ENCODE peak calls at places on chromosomes 1 and 21, in seven cellular contexts. C, I, X, J, W, P and V are unnamed samples.

GRCh38 chr1:118185083-118185899 is at the start of gene SPAG17:
- DNase-seq in P (peak; percentile 64), W (peak; percentile 66), J (no peak), I (peak; percentile 71), X (peak; percentile 48), C (peak; percentile 3), V (no peak)

GRCh38 chr1:213678753-213679152 is 309.0 kb upstream of the PROX1 start:
- DNase-seq in W (no peak), I (no peak), J (no peak), P (no peak), X (no peak), C (no peak), V (no peak)

GRCh38 chr1:27005648-27006496 is 6.8 kb downstream of the TENT5B start:
- DNase-seq in X (no peak), I (no peak), P (no peak), J (no peak), C (no peak), W (no peak), V (no peak)

GRCh38 chr1:229254910-229255541 is 15.9 kb upstream of the RAB4A start:
- DNase-seq in C (no peak), I (no peak), X (no peak), W (no peak), P (no peak), J (no peak), V (no peak)

GRCh38 chr1:159921700-159922498 is 3.4 kb downstream of the TAGLN2 start:
- DNase-seq in X (peak; percentile 41), J (no peak), W (peak; percentile 57), P (no peak), C (no peak), I (no peak), V (no peak)

GRCh38 chr1:50180367-50180766 is 71.6 kb downstream of the ELAVL4 start:
- DNase-seq in C (no peak), X (no peak), W (no peak), J (no peak), P (no peak), I (no peak), V (no peak)

GRCh38 chr1:26022404-26022779 is 817 bp downstream of the EXTL1 start:
- DNase-seq in P (no peak), C (no peak), I (no peak), J (no peak), W (no peak), X (no peak), V (no peak)

GRCh38 chr1:7592120-7592798 is 178.8 kb upstream of the VAMP3 start:
- DNase-seq in P (peak; percentile 28), W (no peak), I (peak; percentile 37), X (no peak), J (no peak), C (no peak), V (no peak)

GRCh38 chr21:42459065-42459430 is 37.0 kb downstream of the RSPH1 start:
- DNase-seq in P (no peak), C (no peak), W (no peak), J (no peak), X (peak; percentile 6), I (no peak), V (no peak)

GRCh38 chr21:42461881-42462877 is 33.8 kb downstream of the RSPH1 start:
- DNase-seq in P (no peak), C (no peak), J (no peak), X (peak; percentile 67), I (peak; percentile 28), W (no peak), V (no peak)

GRCh38 chr21:42460391-42461184 is 35.4 kb downstream of the RSPH1 start:
- DNase-seq in J (no peak), I (peak; percentile 27), W (no peak), C (no peak), X (peak; percentile 61), P (no peak), V (no peak)

GRCh38 chr21:42459583-42460215 is 36.3 kb downstream of the RSPH1 start:
- DNase-seq in I (peak; percentile 32), P (no peak), X (peak; percentile 7), C (no peak), J (no peak), W (no peak), V (no peak)

DNA sequence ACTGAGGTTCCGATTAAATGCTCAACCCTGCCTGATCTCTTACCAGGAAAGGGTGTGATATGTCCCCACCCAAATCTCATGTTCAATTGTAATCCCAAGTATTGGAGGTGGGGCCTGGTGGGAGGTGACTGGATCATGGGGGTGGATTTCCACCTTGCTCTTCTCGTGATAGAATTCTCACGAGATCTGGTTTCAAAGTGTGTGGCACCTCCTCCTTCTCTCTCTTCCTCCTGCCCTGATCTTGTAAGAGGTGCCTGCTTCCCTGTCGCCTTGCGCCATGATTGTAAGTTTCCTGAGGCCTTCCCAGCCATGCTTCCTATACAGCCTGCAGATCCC is 34.9 kb downstream of the RSPH1 start:
- DNase-seq in I (no peak), P (no peak), J (no peak), X (peak; percentile 43), W (no peak), C (no peak), V (no peak)
- H3K4me3 ChIP-seq in I (no peak overlapping the region), P (no peak overlapping the region), J (no peak overlapping the region), X (no peak overlapping the region), W (no peak overlapping the region), C (no peak overlapping the region), V (no peak overlapping the region)

GRCh38 chr1:13751985-13752384 is 52.0 kb downstream of the PRDM2 start:
- DNase-seq in X (no peak), P (no peak), C (no peak), I (no peak), W (no peak), J (no peak), V (no peak)
- H3K4me3 ChIP-seq in X (no peak overlapping the region), P (no peak overlapping the region), C (no peak overlapping the region), I (no peak overlapping the region), W (no peak overlapping the region), J (peak overlapping the region; percentile 36), V (no peak overlapping the region)

GRCh38 chr21:44818636-44819011 is 762 bp upstream of the SUMO3 start:
- DNase-seq in I (no peak), W (no peak), C (no peak), P (no peak), X (peak; percentile 21), J (no peak), V (no peak)

GRCh38 chr21:44817914-44818635 is at the start of gene SUMO3:
- DNase-seq in P (peak; percentile 83), J (peak; percentile 39), I (peak; percentile 89), X (peak; percentile 90), C (peak; percentile 34), W (peak; percentile 72), V (peak; percentile 42)

GRCh38 chr21:44817506-44817880 is 369 bp downstream of the SUMO3 start:
- DNase-seq in W (peak; percentile 80), C (peak; percentile 65), P (peak; percentile 95), J (peak; percentile 46), I (peak; percentile 95), X (peak; percentile 96), V (peak; percentile 67)

GRCh38 chr21:44820851-44821250 is 3.0 kb upstream of the SUMO3 start:
- DNase-seq in I (no peak), X (no peak), P (no peak), C (no peak), W (peak; percentile 23), J (no peak), V (no peak)

GRCh38 chr21:44819283-44820243 is 1.7 kb upstream of the SUMO3 start:
- DNase-seq in C (no peak), X (no peak), W (no peak), J (no peak), I (no peak), P (no peak), V (no peak)
- H3K4me3 ChIP-seq in C (no peak overlapping the region), X (no peak overlapping the region), W (no peak overlapping the region), J (no peak overlapping the region), I (no peak overlapping the region), P (no peak overlapping the region), V (no peak overlapping the region)

GRCh38 chr1:47508900-47509488 is 71.2 kb downstream of the FOXD2 start:
- DNase-seq in X (peak; percentile 68), C (no peak), I (no peak), J (no peak), W (no peak), P (no peak), V (no peak)
- H3K4me3 ChIP-seq in X (no peak overlapping the region), C (no peak overlapping the region), I (peak overlapping the region; percentile 54), J (no peak overlapping the region), W (no peak overlapping the region), P (no peak overlapping the region), V (no peak overlapping the region)

GRCh38 chr1:1678581-1679380 is 13.8 kb downstream of the SLC35E2B start:
- DNase-seq in X (peak; percentile 90), C (no peak), I (peak; percentile 48), P (peak; percentile 44), W (no peak), J (peak; percentile 40), V (no peak)
- H3K4me3 ChIP-seq in X (no peak overlapping the region), C (no peak overlapping the region), I (no peak overlapping the region), P (no peak overlapping the region), W (no peak overlapping the region), J (no peak overlapping the region), V (no peak overlapping the region)

GRCh38 chr1:15155191-15155590 is 1.6 kb downstream of the TMEM51 start:
- DNase-seq in I (no peak), P (no peak), W (no peak), X (no peak), C (no peak), J (no peak), V (no peak)

GRCh38 chr1:15158506-15159165 is 5.1 kb downstream of the TMEM51 start:
- DNase-seq in C (peak; percentile 61), W (peak; percentile 87), I (no peak), P (no peak), J (no peak), X (no peak), V (peak; percentile 83)

GRCh38 chr1:15155760-15156743 is 2.5 kb downstream of the TMEM51 start:
- DNase-seq in W (no peak), C (no peak), J (no peak), X (no peak), P (no peak), I (no peak), V (no peak)

GRCh38 chr1:15157524-15158399 is 4.2 kb downstream of the TMEM51 start:
- DNase-seq in I (no peak), J (no peak), C (no peak), P (no peak), X (no peak), W (no peak), V (no peak)

GRCh38 chr1:15156807-15157380 is 3.3 kb downstream of the TMEM51 start:
- DNase-seq in P (no peak), X (no peak), J (no peak), I (no peak), W (no peak), C (no peak), V (no peak)
- H3K4me3 ChIP-seq in P (no peak overlapping the region), X (no peak overlapping the region), J (no peak overlapping the region), I (no peak overlapping the region), W (no peak overlapping the region), C (no peak overlapping the region), V (no peak overlapping the region)

GRCh38 chr1:112718691-112719418 is 3.7 kb upstream of the PPM1J start:
- DNase-seq in I (peak; percentile 88), P (peak; percentile 89), W (peak; percentile 56), C (no peak), J (no peak), X (peak; percentile 87), V (no peak)
- H3K4me3 ChIP-seq in I (no peak overlapping the region), P (no peak overlapping the region), W (no peak overlapping the region), C (peak overlapping the region; percentile 26), J (no peak overlapping the region), X (no peak overlapping the region), V (peak overlapping the region; percentile 17)

GRCh38 chr1:13585996-13586395 is 2.4 kb downstream of the PDPN start:
- DNase-seq in X (no peak), C (no peak), W (peak; percentile 53), I (no peak), J (no peak), P (no peak), V (no peak)
- H3K4me3 ChIP-seq in X (no peak overlapping the region), C (no peak overlapping the region), W (no peak overlapping the region), I (no peak overlapping the region), J (no peak overlapping the region), P (no peak overlapping the region), V (no peak overlapping the region)